ENCODE peak calls at places on chromosomes 16 and 17, in five cellular contexts. One of them, this sample, is unnamed.

GRCh38 chr17:45814622-45815606 is 29.8 kb upstream of the SPPL2C start:
- DNase-seq in HFFc6: no peak
- DNase-seq in activated CD4-positive, alpha-beta T cell treated with anti-CD3 and anti-CD28 coated beads, Interleukin-2, amount 10 ng/mL, durations not matched to agents 7 days and 5 days: no peak
- DNase-seq in activated T-cell treated with anti-CD3 and anti-CD28 coated beads, Interleukin-2, amount 50 U/mL, for 1 hour: no peak
- DNase-seq in activated CD4-positive, CD25-positive, alpha-beta regulatory T cell: no peak
- DNase-seq in this sample: no peak

GRCh38 chr16:54965464-54965863 is 34.8 kb downstream of the IRX5 start:
- DNase-seq in activated CD4-positive, alpha-beta T cell treated with anti-CD3 and anti-CD28 coated beads, Interleukin-2, amount 10 ng/mL, durations not matched to agents 7 days and 5 days: no peak
- DNase-seq in HFFc6: no peak
- DNase-seq in activated CD4-positive, CD25-positive, alpha-beta regulatory T cell: no peak
- DNase-seq in activated T-cell treated with anti-CD3 and anti-CD28 coated beads, Interleukin-2, amount 50 U/mL, for 1 hour: no peak
- DNase-seq in this sample: no peak

GRCh38 chr16:86895609-86896008 is 317.3 kb downstream of the FOXL1 start:
- DNase-seq in activated CD4-positive, CD25-positive, alpha-beta regulatory T cell: no peak
- DNase-seq in activated CD4-positive, alpha-beta T cell treated with anti-CD3 and anti-CD28 coated beads, Interleukin-2, amount 10 ng/mL, durations not matched to agents 7 days and 5 days: no peak
- DNase-seq in HFFc6: no peak
- DNase-seq in activated T-cell treated with anti-CD3 and anti-CD28 coated beads, Interleukin-2, amount 50 U/mL, for 1 hour: no peak
- DNase-seq in this sample: no peak

GRCh38 chr16:29674188-29674587 is 4.8 kb upstream of the QPRT start:
- DNase-seq in activated CD4-positive, CD25-positive, alpha-beta regulatory T cell: no peak
- DNase-seq in HFFc6: no peak
- DNase-seq in activated CD4-positive, alpha-beta T cell treated with anti-CD3 and anti-CD28 coated beads, Interleukin-2, amount 10 ng/mL, durations not matched to agents 7 days and 5 days: no peak
- DNase-seq in activated T-cell treated with anti-CD3 and anti-CD28 coated beads, Interleukin-2, amount 50 U/mL, for 1 hour: no peak
- DNase-seq in this sample: no peak

GRCh38 chr17:48492401-48493298 is 38.2 kb downstream of the HOXB1 start:
- DNase-seq in activated CD4-positive, alpha-beta T cell treated with anti-CD3 and anti-CD28 coated beads, Interleukin-2, amount 10 ng/mL, durations not matched to agents 7 days and 5 days: peak
- DNase-seq in HFFc6: peak
- DNase-seq in activated T-cell treated with anti-CD3 and anti-CD28 coated beads, Interleukin-2, amount 50 U/mL, for 1 hour: peak
- DNase-seq in activated CD4-positive, CD25-positive, alpha-beta regulatory T cell: peak
- DNase-seq in this sample: no peak

GRCh38 chr17:57519199-57519598 is 225.9 kb downstream of the CCDC182 start:
- DNase-seq in HFFc6: peak
- DNase-seq in activated T-cell treated with anti-CD3 and anti-CD28 coated beads, Interleukin-2, amount 50 U/mL, for 1 hour: no peak
- DNase-seq in activated CD4-positive, CD25-positive, alpha-beta regulatory T cell: no peak
- DNase-seq in activated CD4-positive, alpha-beta T cell treated with anti-CD3 and anti-CD28 coated beads, Interleukin-2, amount 10 ng/mL, durations not matched to agents 7 days and 5 days: no peak
- DNase-seq in this sample: no peak

GRCh38 chr17:61728297-61728836 is 135.0 kb downstream of the BRIP1 start:
- DNase-seq in activated T-cell treated with anti-CD3 and anti-CD28 coated beads, Interleukin-2, amount 50 U/mL, for 1 hour: no peak
- DNase-seq in activated CD4-positive, CD25-positive, alpha-beta regulatory T cell: no peak
- DNase-seq in HFFc6: no peak
- DNase-seq in activated CD4-positive, alpha-beta T cell treated with anti-CD3 and anti-CD28 coated beads, Interleukin-2, amount 10 ng/mL, durations not matched to agents 7 days and 5 days: no peak
- DNase-seq in this sample: no peak

GRCh38 chr17:4945176-4945943 is 3.0 kb downstream of the PFN1 start:
- DNase-seq in activated T-cell treated with anti-CD3 and anti-CD28 coated beads, Interleukin-2, amount 50 U/mL, for 1 hour: peak
- DNase-seq in activated CD4-positive, alpha-beta T cell treated with anti-CD3 and anti-CD28 coated beads, Interleukin-2, amount 10 ng/mL, durations not matched to agents 7 days and 5 days: peak
- DNase-seq in activated CD4-positive, CD25-positive, alpha-beta regulatory T cell: peak
- DNase-seq in HFFc6: peak
- DNase-seq in this sample: no peak

GRCh38 chr17:76544123-76544915 is 4.5 kb downstream of the PRCD start:
- DNase-seq in activated CD4-positive, alpha-beta T cell treated with anti-CD3 and anti-CD28 coated beads, Interleukin-2, amount 10 ng/mL, durations not matched to agents 7 days and 5 days: no peak
- DNase-seq in activated T-cell treated with anti-CD3 and anti-CD28 coated beads, Interleukin-2, amount 50 U/mL, for 1 hour: no peak
- DNase-seq in activated CD4-positive, CD25-positive, alpha-beta regulatory T cell: no peak
- DNase-seq in HFFc6: no peak
- DNase-seq in this sample: no peak

GRCh38 chr16:3637371-3637923 is 17.0 kb upstream of the DNASE1 start:
- DNase-seq in HFFc6: no peak
- DNase-seq in activated CD4-positive, alpha-beta T cell treated with anti-CD3 and anti-CD28 coated beads, Interleukin-2, amount 10 ng/mL, durations not matched to agents 7 days and 5 days: peak
- DNase-seq in activated T-cell treated with anti-CD3 and anti-CD28 coated beads, Interleukin-2, amount 50 U/mL, for 1 hour: no peak
- DNase-seq in activated CD4-positive, CD25-positive, alpha-beta regulatory T cell: no peak
- DNase-seq in this sample: no peak

GRCh38 chr17:63702223-63702577 is 2.3 kb upstream of the LIMD2 start:
- DNase-seq in HFFc6: no peak
- DNase-seq in activated CD4-positive, CD25-positive, alpha-beta regulatory T cell: no peak
- DNase-seq in activated CD4-positive, alpha-beta T cell treated with anti-CD3 and anti-CD28 coated beads, Interleukin-2, amount 10 ng/mL, durations not matched to agents 7 days and 5 days: peak
- DNase-seq in activated T-cell treated with anti-CD3 and anti-CD28 coated beads, Interleukin-2, amount 50 U/mL, for 1 hour: peak
- DNase-seq in this sample: no peak

GRCh38 chr17:79624658-79625478 is 14.0 kb upstream of the RBFOX3 start:
- DNase-seq in activated CD4-positive, alpha-beta T cell treated with anti-CD3 and anti-CD28 coated beads, Interleukin-2, amount 10 ng/mL, durations not matched to agents 7 days and 5 days: no peak
- DNase-seq in HFFc6: no peak
- DNase-seq in activated T-cell treated with anti-CD3 and anti-CD28 coated beads, Interleukin-2, amount 50 U/mL, for 1 hour: peak
- DNase-seq in activated CD4-positive, CD25-positive, alpha-beta regulatory T cell: no peak
- DNase-seq in this sample: no peak

GRCh38 chr17:38579934-38580333 is 25.8 kb downstream of the SRCIN1 start:
- DNase-seq in HFFc6: no peak
- DNase-seq in activated CD4-positive, alpha-beta T cell treated with anti-CD3 and anti-CD28 coated beads, Interleukin-2, amount 10 ng/mL, durations not matched to agents 7 days and 5 days: no peak
- DNase-seq in activated T-cell treated with anti-CD3 and anti-CD28 coated beads, Interleukin-2, amount 50 U/mL, for 1 hour: no peak
- DNase-seq in activated CD4-positive, CD25-positive, alpha-beta regulatory T cell: no peak
- DNase-seq in this sample: no peak

GRCh38 chr16:50948268-50948667 is 202.8 kb downstream of the SALL1 start:
- DNase-seq in activated T-cell treated with anti-CD3 and anti-CD28 coated beads, Interleukin-2, amount 50 U/mL, for 1 hour: no peak
- DNase-seq in activated CD4-positive, alpha-beta T cell treated with anti-CD3 and anti-CD28 coated beads, Interleukin-2, amount 10 ng/mL, durations not matched to agents 7 days and 5 days: no peak
- DNase-seq in activated CD4-positive, CD25-positive, alpha-beta regulatory T cell: no peak
- DNase-seq in HFFc6: no peak
- DNase-seq in this sample: no peak

GRCh38 chr17:46003907-46004748 is 5.1 kb downstream of the STH start:
- DNase-seq in activated CD4-positive, alpha-beta T cell treated with anti-CD3 and anti-CD28 coated beads, Interleukin-2, amount 10 ng/mL, durations not matched to agents 7 days and 5 days: no peak
- DNase-seq in activated T-cell treated with anti-CD3 and anti-CD28 coated beads, Interleukin-2, amount 50 U/mL, for 1 hour: no peak
- DNase-seq in activated CD4-positive, CD25-positive, alpha-beta regulatory T cell: no peak
- DNase-seq in HFFc6: no peak
- DNase-seq in this sample: no peak

GRCh38 chr17:76236603-76237002 is 3.7 kb downstream of the RNF157 start:
- DNase-seq in activated T-cell treated with anti-CD3 and anti-CD28 coated beads, Interleukin-2, amount 50 U/mL, for 1 hour: no peak
- DNase-seq in activated CD4-positive, CD25-positive, alpha-beta regulatory T cell: no peak
- DNase-seq in HFFc6: no peak
- DNase-seq in activated CD4-positive, alpha-beta T cell treated with anti-CD3 and anti-CD28 coated beads, Interleukin-2, amount 10 ng/mL, durations not matched to agents 7 days and 5 days: no peak
- DNase-seq in this sample: no peak

GRCh38 chr16:85029413-85029794 is 1.8 kb downstream of the KIAA0513 start:
- DNase-seq in activated CD4-positive, CD25-positive, alpha-beta regulatory T cell: no peak
- DNase-seq in activated CD4-positive, alpha-beta T cell treated with anti-CD3 and anti-CD28 coated beads, Interleukin-2, amount 10 ng/mL, durations not matched to agents 7 days and 5 days: peak
- DNase-seq in HFFc6: peak
- DNase-seq in activated T-cell treated with anti-CD3 and anti-CD28 coated beads, Interleukin-2, amount 50 U/mL, for 1 hour: peak
- DNase-seq in this sample: no peak

GRCh38 chr17:77002103-77003045 is 134.2 kb downstream of the MGAT5B start:
- DNase-seq in activated CD4-positive, CD25-positive, alpha-beta regulatory T cell: no peak
- DNase-seq in activated CD4-positive, alpha-beta T cell treated with anti-CD3 and anti-CD28 coated beads, Interleukin-2, amount 10 ng/mL, durations not matched to agents 7 days and 5 days: no peak
- DNase-seq in activated T-cell treated with anti-CD3 and anti-CD28 coated beads, Interleukin-2, amount 50 U/mL, for 1 hour: no peak
- DNase-seq in HFFc6: peak
- DNase-seq in this sample: no peak

GRCh38 chr17:6165806-6166205 is 95.6 kb downstream of the WSCD1 start:
- DNase-seq in activated T-cell treated with anti-CD3 and anti-CD28 coated beads, Interleukin-2, amount 50 U/mL, for 1 hour: no peak
- DNase-seq in HFFc6: no peak
- DNase-seq in activated CD4-positive, CD25-positive, alpha-beta regulatory T cell: no peak
- DNase-seq in activated CD4-positive, alpha-beta T cell treated with anti-CD3 and anti-CD28 coated beads, Interleukin-2, amount 10 ng/mL, durations not matched to agents 7 days and 5 days: no peak
- DNase-seq in this sample: no peak

GRCh38 chr16:85008267-85008666 is 3.1 kb downstream of the ZDHHC7 start:
- DNase-seq in activated CD4-positive, alpha-beta T cell treated with anti-CD3 and anti-CD28 coated beads, Interleukin-2, amount 10 ng/mL, durations not matched to agents 7 days and 5 days: no peak
- DNase-seq in activated T-cell treated with anti-CD3 and anti-CD28 coated beads, Interleukin-2, amount 50 U/mL, for 1 hour: no peak
- DNase-seq in activated CD4-positive, CD25-positive, alpha-beta regulatory T cell: no peak
- DNase-seq in HFFc6: no peak
- DNase-seq in this sample: no peak

GRCh38 chr17:74957935-74958549 is 14.5 kb downstream of the HID1 start:
- DNase-seq in activated CD4-positive, alpha-beta T cell treated with anti-CD3 and anti-CD28 coated beads, Interleukin-2, amount 10 ng/mL, durations not matched to agents 7 days and 5 days: peak
- DNase-seq in activated T-cell treated with anti-CD3 and anti-CD28 coated beads, Interleukin-2, amount 50 U/mL, for 1 hour: peak
- DNase-seq in activated CD4-positive, CD25-positive, alpha-beta regulatory T cell: peak
- DNase-seq in HFFc6: peak
- DNase-seq in this sample: no peak

GRCh38 chr17:6187836-6188235 is 117.7 kb downstream of the WSCD1 start:
- DNase-seq in activated T-cell treated with anti-CD3 and anti-CD28 coated beads, Interleukin-2, amount 50 U/mL, for 1 hour: no peak
- DNase-seq in activated CD4-positive, alpha-beta T cell treated with anti-CD3 and anti-CD28 coated beads, Interleukin-2, amount 10 ng/mL, durations not matched to agents 7 days and 5 days: no peak
- DNase-seq in activated CD4-positive, CD25-positive, alpha-beta regulatory T cell: no peak
- DNase-seq in HFFc6: no peak
- DNase-seq in this sample: no peak

GRCh38 chr17:31394544-31394943 is 3.1 kb downstream of the RAB11FIP4 start:
- DNase-seq in activated CD4-positive, CD25-positive, alpha-beta regulatory T cell: peak
- DNase-seq in activated CD4-positive, alpha-beta T cell treated with anti-CD3 and anti-CD28 coated beads, Interleukin-2, amount 10 ng/mL, durations not matched to agents 7 days and 5 days: peak
- DNase-seq in activated T-cell treated with anti-CD3 and anti-CD28 coated beads, Interleukin-2, amount 50 U/mL, for 1 hour: peak
- DNase-seq in HFFc6: peak
- DNase-seq in this sample: no peak

GRCh38 chr16:57475711-57476339 is 10.5 kb downstream of the DOK4 start:
- DNase-seq in activated CD4-positive, alpha-beta T cell treated with anti-CD3 and anti-CD28 coated beads, Interleukin-2, amount 10 ng/mL, durations not matched to agents 7 days and 5 days: peak
- DNase-seq in activated CD4-positive, CD25-positive, alpha-beta regulatory T cell: peak
- DNase-seq in activated T-cell treated with anti-CD3 and anti-CD28 coated beads, Interleukin-2, amount 50 U/mL, for 1 hour: peak
- DNase-seq in HFFc6: no peak
- DNase-seq in this sample: no peak

GRCh38 chr17:79616801-79617200 is 6.0 kb upstream of the RBFOX3 start:
- DNase-seq in activated CD4-positive, CD25-positive, alpha-beta regulatory T cell: no peak
- DNase-seq in activated T-cell treated with anti-CD3 and anti-CD28 coated beads, Interleukin-2, amount 50 U/mL, for 1 hour: no peak
- DNase-seq in activated CD4-positive, alpha-beta T cell treated with anti-CD3 and anti-CD28 coated beads, Interleukin-2, amount 10 ng/mL, durations not matched to agents 7 days and 5 days: no peak
- DNase-seq in HFFc6: no peak
- DNase-seq in this sample: no peak

This sample was measured in NCI-H1048.